ENCODE peak calls at places on chromosomes 11 and 22, in seven cellular contexts. One of them, this sample, is unnamed. For H3K27me3, the result is how much of the 10 kb centered on the place peaks cover.

GRCh38 chr22:37898441-37899181 is 7.5 kb upstream of the MICALL1 start:
- DNase-seq in right cardiac atrium: no peak
- DNase-seq in BJ: no peak
- DNase-seq in neuronal stem cell: no peak
- DNase-seq in endothelial cell of umbilical vein: no peak
- DNase-seq in tibial nerve: no peak
- DNase-seq in IMR-90: no peak
- DNase-seq in this sample: no peak

GRCh38 chr11:104328514-104328912 is 164.6 kb upstream of the PDGFD start:
- DNase-seq in right cardiac atrium: no peak
- DNase-seq in BJ: no peak
- DNase-seq in neuronal stem cell: no peak
- DNase-seq in endothelial cell of umbilical vein: no peak
- DNase-seq in tibial nerve: no peak
- DNase-seq in IMR-90: no peak
- DNase-seq in this sample: no peak

GRCh38 chr11:77197626-77198320 is 69.7 kb downstream of the MYO7A start:
- DNase-seq in right cardiac atrium: no peak
- DNase-seq in BJ: no peak
- DNase-seq in neuronal stem cell: no peak
- DNase-seq in endothelial cell of umbilical vein: no peak
- DNase-seq in tibial nerve: no peak
- DNase-seq in IMR-90: no peak
- DNase-seq in this sample: no peak

GRCh38 chr11:61342207-61342803 is 9.3 kb downstream of the TKFC start:
- DNase-seq in right cardiac atrium: no peak
- DNase-seq in BJ: no peak
- DNase-seq in neuronal stem cell: no peak
- DNase-seq in endothelial cell of umbilical vein: no peak
- DNase-seq in tibial nerve: no peak
- DNase-seq in IMR-90: no peak
- DNase-seq in this sample: no peak

GRCh38 chr11:36162909-36163434 is 126.3 kb downstream of the COMMD9 start:
- DNase-seq in right cardiac atrium: no peak
- DNase-seq in BJ: no peak
- DNase-seq in neuronal stem cell: no peak
- DNase-seq in endothelial cell of umbilical vein: peak
- DNase-seq in tibial nerve: no peak
- DNase-seq in IMR-90: no peak
- DNase-seq in this sample: no peak

GRCh38 chr11:67493548-67494370 is 10.9 kb downstream of the AIP start:
- DNase-seq in right cardiac atrium: no peak
- DNase-seq in BJ: no peak
- DNase-seq in neuronal stem cell: no peak
- DNase-seq in endothelial cell of umbilical vein: no peak
- DNase-seq in tibial nerve: no peak
- DNase-seq in IMR-90: no peak
- DNase-seq in this sample: no peak

GRCh38 chr11:5611627-5612026 is 13.2 kb upstream of the TRIM34 start:
- DNase-seq in right cardiac atrium: no peak
- DNase-seq in BJ: no peak
- DNase-seq in neuronal stem cell: no peak
- DNase-seq in endothelial cell of umbilical vein: no peak
- DNase-seq in tibial nerve: no peak
- DNase-seq in IMR-90: no peak
- DNase-seq in this sample: no peak

GRCh38 chr11:82865841-82866240 is 34.4 kb downstream of the PRCP start:
- DNase-seq in right cardiac atrium: no peak
- DNase-seq in BJ: no peak
- DNase-seq in neuronal stem cell: no peak
- DNase-seq in endothelial cell of umbilical vein: no peak
- DNase-seq in tibial nerve: no peak
- DNase-seq in IMR-90: peak
- DNase-seq in this sample: no peak

GRCh38 chr11:125990244-125990643 is 44.4 kb downstream of the VSIG10L2 start:
- DNase-seq in right cardiac atrium: no peak
- DNase-seq in BJ: no peak
- DNase-seq in neuronal stem cell: no peak
- DNase-seq in endothelial cell of umbilical vein: no peak
- DNase-seq in tibial nerve: peak
- DNase-seq in IMR-90: peak
- DNase-seq in this sample: no peak

GRCh38 chr11:122920579-122920978 is 38.0 kb downstream of the JHY start:
- DNase-seq in right cardiac atrium: no peak
- DNase-seq in BJ: no peak
- DNase-seq in neuronal stem cell: peak
- DNase-seq in endothelial cell of umbilical vein: no peak
- DNase-seq in tibial nerve: no peak
- DNase-seq in IMR-90: no peak
- DNase-seq in this sample: no peak

GRCh38 chr11:68213135-68213515 is at the start of gene KMT5B:
- DNase-seq in right cardiac atrium: peak
- DNase-seq in BJ: no peak
- DNase-seq in neuronal stem cell: peak
- DNase-seq in endothelial cell of umbilical vein: no peak
- DNase-seq in tibial nerve: peak
- DNase-seq in IMR-90: peak
- DNase-seq in this sample: peak

GRCh38 chr22:29480512-29481264 is 670 bp downstream of the NEFH start:
- DNase-seq in right cardiac atrium: peak
- DNase-seq in BJ: no peak
- DNase-seq in neuronal stem cell: no peak
- DNase-seq in endothelial cell of umbilical vein: peak
- DNase-seq in tibial nerve: no peak
- DNase-seq in IMR-90: peak
- DNase-seq in this sample: no peak

GRCh38 chr11:44538375-44539054 is 26.9 kb upstream of the CD82 start:
- DNase-seq in right cardiac atrium: peak
- DNase-seq in BJ: no peak
- DNase-seq in neuronal stem cell: peak
- DNase-seq in endothelial cell of umbilical vein: peak
- DNase-seq in tibial nerve: peak
- DNase-seq in IMR-90: peak
- DNase-seq in this sample: peak

GRCh38 chr11:70595016-70595415 is 196.7 kb downstream of the CTTN start:
- DNase-seq in right cardiac atrium: peak
- DNase-seq in BJ: no peak
- DNase-seq in neuronal stem cell: no peak
- DNase-seq in endothelial cell of umbilical vein: no peak
- DNase-seq in tibial nerve: no peak
- DNase-seq in IMR-90: no peak
- DNase-seq in this sample: no peak

GRCh38 chr11:14270690-14271542 is 88.1 kb downstream of the RRAS2 start:
- DNase-seq in right cardiac atrium: no peak
- DNase-seq in BJ: no peak
- DNase-seq in neuronal stem cell: no peak
- DNase-seq in endothelial cell of umbilical vein: no peak
- DNase-seq in tibial nerve: no peak
- DNase-seq in IMR-90: no peak
- DNase-seq in this sample: no peak

GRCh38 chr11:14907411-14908213 is 15.6 kb upstream of the CYP2R1 start:
- DNase-seq in right cardiac atrium: peak
- DNase-seq in BJ: no peak
- DNase-seq in neuronal stem cell: no peak
- DNase-seq in endothelial cell of umbilical vein: peak
- DNase-seq in tibial nerve: peak
- DNase-seq in IMR-90: peak
- DNase-seq in this sample: no peak

GRCh38 chr22:49678137-49678841 is 149.4 kb downstream of the BRD1 start:
- DNase-seq in right cardiac atrium: no peak
- DNase-seq in BJ: no peak
- DNase-seq in neuronal stem cell: no peak
- DNase-seq in endothelial cell of umbilical vein: no peak
- DNase-seq in tibial nerve: no peak
- DNase-seq in IMR-90: no peak
- DNase-seq in this sample: no peak

GRCh38 chr11:15972838-15973237 is 383.5 kb downstream of the SOX6 start:
- DNase-seq in right cardiac atrium: peak
- DNase-seq in BJ: no peak
- DNase-seq in neuronal stem cell: no peak
- DNase-seq in endothelial cell of umbilical vein: no peak
- DNase-seq in tibial nerve: no peak
- DNase-seq in IMR-90: no peak
- DNase-seq in this sample: no peak

GRCh38 chr22:46754110-46754799 is 8.2 kb upstream of the TBC1D22A start:
- DNase-seq in right cardiac atrium: peak
- DNase-seq in BJ: peak
- DNase-seq in neuronal stem cell: no peak
- DNase-seq in endothelial cell of umbilical vein: peak
- DNase-seq in tibial nerve: peak
- DNase-seq in IMR-90: peak
- DNase-seq in this sample: peak

GRCh38 chr11:75533843-75534242 is 8.1 kb upstream of the GDPD5 start:
- DNase-seq in right cardiac atrium: no peak
- DNase-seq in BJ: no peak
- DNase-seq in neuronal stem cell: no peak
- DNase-seq in endothelial cell of umbilical vein: no peak
- DNase-seq in tibial nerve: no peak
- DNase-seq in IMR-90: no peak
- DNase-seq in this sample: no peak
- H3K27me3 ChIP-seq in right cardiac atrium: under half
- H3K27me3 ChIP-seq in BJ: under half
- H3K27me3 ChIP-seq in neuronal stem cell: under half
- H3K27me3 ChIP-seq in endothelial cell of umbilical vein: under half
- H3K27me3 ChIP-seq in tibial nerve: under half
- H3K27me3 ChIP-seq in IMR-90: under half
- H3K27me3 ChIP-seq in this sample: under half

GRCh38 chr22:43891360-43892182 is at the start of gene PNPLA5:
- DNase-seq in right cardiac atrium: no peak
- DNase-seq in BJ: no peak
- DNase-seq in neuronal stem cell: no peak
- DNase-seq in endothelial cell of umbilical vein: no peak
- DNase-seq in tibial nerve: no peak
- DNase-seq in IMR-90: peak
- DNase-seq in this sample: no peak
- H3K27me3 ChIP-seq in right cardiac atrium: under half
- H3K27me3 ChIP-seq in BJ: under half
- H3K27me3 ChIP-seq in neuronal stem cell: half or more
- H3K27me3 ChIP-seq in endothelial cell of umbilical vein: under half
- H3K27me3 ChIP-seq in tibial nerve: under half
- H3K27me3 ChIP-seq in IMR-90: under half
- H3K27me3 ChIP-seq in this sample: under half

GRCh38 chr22:45006873-45007246 is 2.9 kb downstream of the PHF21B start:
- DNase-seq in right cardiac atrium: peak
- DNase-seq in BJ: no peak
- DNase-seq in neuronal stem cell: no peak
- DNase-seq in endothelial cell of umbilical vein: no peak
- DNase-seq in tibial nerve: no peak
- DNase-seq in IMR-90: no peak
- DNase-seq in this sample: no peak
- H3K27me3 ChIP-seq in right cardiac atrium: under half
- H3K27me3 ChIP-seq in BJ: under half
- H3K27me3 ChIP-seq in neuronal stem cell: under half
- H3K27me3 ChIP-seq in endothelial cell of umbilical vein: under half
- H3K27me3 ChIP-seq in tibial nerve: under half
- H3K27me3 ChIP-seq in IMR-90: half or more
- H3K27me3 ChIP-seq in this sample: half or more

DNA sequence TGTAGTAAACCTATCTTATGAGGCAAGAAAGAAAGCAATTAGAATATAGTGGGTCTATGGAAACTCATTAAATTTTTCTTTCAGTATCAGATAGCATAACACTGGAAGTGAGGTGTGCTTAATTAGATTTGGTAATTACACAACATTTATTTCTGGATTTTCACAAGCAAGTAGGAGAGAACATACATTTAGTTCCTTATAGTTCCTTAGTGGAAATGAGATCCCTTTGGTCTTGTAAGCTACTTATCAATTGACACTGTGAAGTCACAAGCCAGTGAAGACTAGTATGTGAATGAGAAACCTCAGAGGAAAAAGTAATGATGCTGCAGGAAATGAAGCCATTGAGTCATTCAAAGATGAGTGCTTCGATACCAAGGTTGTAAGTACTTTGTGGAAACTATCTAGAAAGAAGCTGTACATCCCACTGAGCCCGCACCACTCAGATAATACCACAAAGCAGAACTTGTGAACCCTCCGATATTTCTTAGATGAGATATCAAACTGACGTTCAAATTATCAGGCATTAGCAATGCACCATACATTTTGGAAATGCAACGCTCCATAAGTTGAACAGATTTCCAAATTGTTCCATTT is 53.5 kb downstream of the ENTHD1 start:
- DNase-seq in right cardiac atrium: no peak
- DNase-seq in BJ: no peak
- DNase-seq in neuronal stem cell: no peak
- DNase-seq in endothelial cell of umbilical vein: no peak
- DNase-seq in tibial nerve: no peak
- DNase-seq in IMR-90: no peak
- DNase-seq in this sample: no peak
- H3K27me3 ChIP-seq in right cardiac atrium: under half
- H3K27me3 ChIP-seq in BJ: under half
- H3K27me3 ChIP-seq in neuronal stem cell: under half
- H3K27me3 ChIP-seq in endothelial cell of umbilical vein: under half
- H3K27me3 ChIP-seq in tibial nerve: under half
- H3K27me3 ChIP-seq in IMR-90: under half
- H3K27me3 ChIP-seq in this sample: under half

DNA sequence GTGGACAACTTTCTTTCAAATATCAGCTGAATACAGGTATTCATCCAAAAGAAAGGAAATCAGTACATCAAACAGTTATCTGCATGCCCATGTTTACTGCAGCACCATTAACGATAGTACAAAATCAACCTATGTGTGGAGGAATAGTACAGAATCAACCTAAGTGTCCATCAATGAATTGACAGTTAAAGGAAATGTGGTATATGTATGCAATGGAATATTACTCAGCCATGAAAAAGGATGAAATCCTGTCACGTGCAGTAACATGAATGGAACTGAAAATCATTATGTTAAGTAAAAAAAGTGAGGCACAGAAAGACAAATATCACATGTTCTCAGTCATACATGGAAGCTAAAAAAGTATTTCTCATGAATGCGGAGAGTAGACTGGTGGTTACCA is 132.3 kb downstream of the MED15 start:
- DNase-seq in right cardiac atrium: no peak
- DNase-seq in BJ: no peak
- DNase-seq in neuronal stem cell: no peak
- DNase-seq in endothelial cell of umbilical vein: no peak
- DNase-seq in tibial nerve: no peak
- DNase-seq in IMR-90: no peak
- DNase-seq in this sample: no peak
- H3K27me3 ChIP-seq in right cardiac atrium: under half
- H3K27me3 ChIP-seq in BJ: under half
- H3K27me3 ChIP-seq in neuronal stem cell: under half
- H3K27me3 ChIP-seq in endothelial cell of umbilical vein: under half
- H3K27me3 ChIP-seq in tibial nerve: under half
- H3K27me3 ChIP-seq in IMR-90: half or more
- H3K27me3 ChIP-seq in this sample: under half

DNA sequence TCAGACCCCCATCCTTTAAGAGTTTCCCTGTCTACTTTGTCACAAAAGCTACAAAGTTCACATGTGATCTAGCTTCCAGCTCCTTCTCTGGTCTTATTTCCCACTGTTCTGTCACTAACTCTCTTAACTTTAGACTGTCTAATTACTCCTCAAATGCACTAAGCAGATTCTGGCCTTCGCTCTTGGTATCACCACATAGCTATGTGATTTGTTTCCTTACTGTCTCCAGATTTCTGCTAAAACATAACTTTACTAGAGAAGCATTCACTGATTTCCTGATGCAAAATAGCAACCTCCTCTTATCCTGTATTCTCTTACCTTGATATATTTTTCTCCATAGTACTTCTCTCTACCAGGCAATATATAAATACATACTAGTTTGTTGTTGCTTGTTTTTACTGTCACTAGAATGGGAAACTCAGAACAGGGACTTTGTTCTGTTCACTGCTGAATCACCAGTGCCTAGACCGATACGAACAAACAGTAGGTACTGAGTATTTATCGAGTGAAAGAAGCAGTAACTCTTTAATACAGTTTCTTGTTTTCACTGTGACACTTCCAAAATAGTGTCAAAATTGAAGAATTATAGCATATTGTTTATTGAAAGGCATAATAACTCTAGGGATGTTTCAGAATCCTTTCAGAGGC is 205.6 kb downstream of the DDX10 start:
- DNase-seq in right cardiac atrium: no peak
- DNase-seq in BJ: peak
- DNase-seq in neuronal stem cell: no peak
- DNase-seq in endothelial cell of umbilical vein: peak
- DNase-seq in tibial nerve: no peak
- DNase-seq in IMR-90: peak
- DNase-seq in this sample: peak
- H3K27me3 ChIP-seq in right cardiac atrium: under half
- H3K27me3 ChIP-seq in BJ: under half
- H3K27me3 ChIP-seq in neuronal stem cell: under half
- H3K27me3 ChIP-seq in endothelial cell of umbilical vein: under half
- H3K27me3 ChIP-seq in tibial nerve: under half
- H3K27me3 ChIP-seq in IMR-90: under half
- H3K27me3 ChIP-seq in this sample: under half

This sample was measured in AG04450.